ENCODE peak calls at places on chromosomes 16 and 17, in seven cellular contexts. W is AG09319; M is hippocampal formation; P is stimulated activated CD8-positive, alpha-beta memory T cell treated with anti-CD3 and anti-CD28 coated beads, Interleukin-2, amount 100 ng/mL, for 48 hours; H is iris pigment epithelial cell; R is neuronal stem cell; X is T follicular helper cell. N is an unnamed sample.

GRCh38 chr16:31436221-31437045 is 6.2 kb downstream of the ZNF843 start:
- DNase-seq in W (no peak), M (no peak), P (no peak), H (no peak), R (no peak), X (no peak), N (no peak)

GRCh38 chr17:75191584-75191983 is 8.8 kb upstream of the SUMO2 start:
- DNase-seq in W (no peak), M (no peak), P (no peak), H (peak; percentile 46), R (no peak), X (no peak), N (peak; percentile 62)

GRCh38 chr16:84043486-84044107 is 1.0 kb upstream of the SLC38A8 start:
- DNase-seq in W (no peak), M (no peak), P (no peak), H (no peak), R (no peak), X (no peak), N (no peak)

GRCh38 chr17:47862621-47863440 is 11.9 kb upstream of the SP6 start:
- DNase-seq in W (peak; percentile 16), M (no peak), P (no peak), H (peak; percentile 74), R (no peak), X (no peak), N (no peak)

GRCh38 chr16:47311738-47312505 is 148.9 kb downstream of the ITFG1 start:
- DNase-seq in W (no peak), M (peak; percentile 16), P (no peak), H (peak; percentile 63), R (no peak), X (no peak), N (peak; percentile 4)

GRCh38 chr17:78367193-78367592 is 7.3 kb upstream of the SOCS3 start:
- DNase-seq in W (no peak), M (no peak), P (no peak), H (no peak), R (no peak), X (no peak), N (no peak)

GRCh38 chr16:75506567-75506966 is 11.3 kb upstream of the CHST6 start:
- DNase-seq in W (peak; percentile 86), M (no peak), P (no peak), H (peak; percentile 95), R (no peak), X (no peak), N (no peak)

GRCh38 chr17:75753514-75754377 is 11.2 kb downstream of the GALK1 start:
- DNase-seq in W (no peak), M (peak; percentile 72), P (peak; percentile 64), H (peak; percentile 63), R (peak; percentile 63), X (peak; percentile 53), N (peak; percentile 87)

GRCh38 chr16:3274947-3275346 is 8.3 kb upstream of the ZNF263 start:
- DNase-seq in W (no peak), M (no peak), P (no peak), H (no peak), R (no peak), X (no peak), N (no peak)

GRCh38 chr16:19851476-19851875 is 33.2 kb downstream of the GPRC5B start:
- DNase-seq in W (no peak), M (peak; percentile 84), P (no peak), H (no peak), R (no peak), X (no peak), N (no peak)

GRCh38 chr17:17785407-17785806 is 51.4 kb downstream of the SREBF1 start:
- DNase-seq in W (no peak), M (no peak), P (no peak), H (no peak), R (no peak), X (no peak), N (no peak)

GRCh38 chr17:73703917-73704316 is 59.7 kb upstream of the SDK2 start:
- DNase-seq in W (no peak), M (no peak), P (no peak), H (no peak), R (no peak), X (no peak), N (no peak)

GRCh38 chr17:57104461-57105175 is 19.6 kb downstream of the AKAP1 start:
- DNase-seq in W (no peak), M (no peak), P (no peak), H (peak; percentile 23), R (no peak), X (no peak), N (no peak)

GRCh38 chr17:29577009-29577777 is 8.7 kb downstream of the TP53I13 start:
- DNase-seq in W (no peak), M (no peak), P (no peak), H (no peak), R (no peak), X (no peak), N (no peak)

GRCh38 chr16:21130811-21131210 is 19.8 kb downstream of the DNAH3 start:
- DNase-seq in W (no peak), M (no peak), P (no peak), H (no peak), R (no peak), X (no peak), N (no peak)

GRCh38 chr17:60161598-60162330 is 12.0 kb downstream of the CA4 start:
- DNase-seq in W (no peak), M (no peak), P (no peak), H (no peak), R (no peak), X (no peak), N (no peak)

GRCh38 chr16:69853481-69853880 is 91.3 kb downstream of the WWP2 start:
- DNase-seq in W (no peak), M (no peak), P (no peak), H (no peak), R (no peak), X (no peak), N (no peak)

GRCh38 chr17:36980281-36980761 is 31.6 kb downstream of the AATF start:
- DNase-seq in W (no peak), M (no peak), P (no peak), H (peak; percentile 37), R (no peak), X (no peak), N (peak; percentile 84)

GRCh38 chr16:13997933-13998332 is 73.2 kb upstream of the MRTFB start:
- DNase-seq in W (no peak), M (no peak), P (no peak), H (no peak), R (no peak), X (no peak), N (peak; percentile 70)

GRCh38 chr16:84932691-84933090 is 78.6 kb downstream of the ZDHHC7 start:
- DNase-seq in W (no peak), M (no peak), P (no peak), H (no peak), R (no peak), X (no peak), N (peak; percentile 65)

GRCh38 chr17:60863892-60864673 is 186.4 kb downstream of the BCAS3 start:
- DNase-seq in W (no peak), M (no peak), P (no peak), H (peak; percentile 36), R (no peak), X (no peak), N (no peak)

GRCh38 chr17:50052822-50053653 is 2.9 kb upstream of the ITGA3 start:
- DNase-seq in W (no peak), M (no peak), P (no peak), H (no peak), R (no peak), X (no peak), N (peak; percentile 24)

GRCh38 chr17:12856451-12856850 is 67.2 kb downstream of the ARHGAP44 start:
- DNase-seq in W (no peak), M (no peak), P (no peak), H (peak; percentile 1), R (no peak), X (no peak), N (no peak)

GRCh38 chr17:81239714-81240555 is 817 bp downstream of the NDUFAF8 start:
- DNase-seq in W (no peak), M (no peak), P (peak; percentile 31), H (peak; percentile 26), R (no peak), X (no peak), N (no peak)

GRCh38 chr16:26137956-26138355 is 446.2 kb downstream of the HS3ST4 start:
- DNase-seq in W (no peak), M (no peak), P (no peak), H (no peak), R (no peak), X (no peak), N (no peak)

GRCh38 chr17:2701161-2701995 is 10.2 kb downstream of the CLUH start:
- DNase-seq in W (no peak), M (no peak), P (no peak), H (no peak), R (no peak), X (no peak), N (no peak)

GRCh38 chr16:69669577-69669976 is 56.8 kb downstream of the NQO1 start:
- DNase-seq in W (no peak), M (no peak), P (no peak), H (peak; percentile 5), R (no peak), X (no peak), N (no peak)

GRCh38 chr17:51636291-51636690 is 375.9 kb downstream of the UTP18 start:
- DNase-seq in W (no peak), M (no peak), P (no peak), H (no peak), R (no peak), X (no peak), N (no peak)

GRCh38 chr17:58575511-58575910 is 61.1 kb upstream of the MTMR4 start:
- DNase-seq in W (no peak), M (no peak), P (no peak), H (peak; percentile 86), R (no peak), X (no peak), N (no peak)

GRCh38 chr17:67358612-67359011 is 7.8 kb downstream of the PSMD12 start:
- DNase-seq in W (no peak), M (no peak), P (no peak), H (no peak), R (no peak), X (no peak), N (no peak)

GRCh38 chr17:65677932-65678331 is 116.5 kb upstream of the AXIN2 start:
- DNase-seq in W (no peak), M (no peak), P (no peak), H (peak; percentile 60), R (no peak), X (no peak), N (no peak)

GRCh38 chr17:62616993-62617893 is 10.2 kb upstream of the MRC2 start:
- DNase-seq in W (no peak), M (no peak), P (no peak), H (no peak), R (peak; percentile 51), X (no peak), N (peak; percentile 95)

GRCh38 chr17:5031365-5032082 is 3.7 kb downstream of the SLC52A1 start:
- DNase-seq in W (peak; percentile 44), M (peak; percentile 50), P (peak; percentile 76), H (peak; percentile 74), R (peak; percentile 85), X (peak; percentile 74), N (peak; percentile 85)

GRCh38 chr17:36131436-36131835 is 27.8 kb downstream of the CCL4 start:
- DNase-seq in W (no peak), M (no peak), P (no peak), H (no peak), R (no peak), X (no peak), N (no peak)

GRCh38 chr16:66511615-66512500 is 38.1 kb downstream of the TK2 start:
- DNase-seq in W (no peak), M (no peak), P (no peak), H (peak; percentile 70), R (no peak), X (no peak), N (peak; percentile 45)